ENCODE peak calls at places on chromosomes 16 and 17, in eight cellular contexts. A is HEK293T, R is putamen, I is GM10248, O is GM23248, V is neural progenitor cell, X is adrenal gland, Z is dorsolateral prefrontal cortex. L is an unnamed sample.

GRCh38 chr16:83738926-83739503 is 68.8 kb upstream of the HSBP1 start:
- DNase-seq in X (no peak), I (no peak), V (no peak), R (no peak), O (no peak), Z (no peak), A (no peak), L (peak)

GRCh38 chr16:6122401-6122800 is 1024.8 kb upstream of the EEF2KMT start:
- DNase-seq in A (no peak), V (peak), R (no peak), O (no peak), I (no peak), X (no peak), Z (no peak), L (no peak)

GRCh38 chr16:79100456-79100855 is 500.1 kb downstream of the MAF start:
- DNase-seq in V (no peak), R (no peak), I (no peak), A (no peak), O (no peak), Z (no peak), X (no peak), L (no peak)

GRCh38 chr16:57740423-57741071 is 5.0 kb downstream of the KATNB1 start:
- DNase-seq in Z (no peak), R (no peak), A (no peak), I (no peak), X (no peak), V (no peak), O (no peak), L (no peak)

GRCh38 chr16:11955713-11956123 is 9.3 kb upstream of the TNFRSF17 start:
- DNase-seq in Z (no peak), X (no peak), O (peak), A (no peak), I (no peak), V (no peak), R (no peak), L (peak)

GRCh38 chr17:69150333-69150732 is 8.6 kb upstream of the ABCA6 start:
- DNase-seq in V (no peak), I (no peak), X (no peak), R (no peak), O (no peak), A (no peak), Z (no peak), L (no peak)

GRCh38 chr16:74740795-74741304 is 33.8 kb downstream of the FA2H start:
- DNase-seq in Z (peak), R (peak), O (peak), V (no peak), I (no peak), A (no peak), X (peak), L (peak)

GRCh38 chr17:31918701-31919128 is 17.2 kb upstream of the UTP6 start:
- DNase-seq in Z (no peak), A (no peak), I (no peak), X (no peak), R (no peak), V (peak), O (no peak), L (peak)

GRCh38 chr17:248337-249235 is 67.1 kb upstream of the DOC2B start:
- DNase-seq in V (no peak), O (no peak), Z (no peak), R (no peak), A (no peak), X (peak), I (no peak), L (no peak)

GRCh38 chr17:6831662-6832263 is at the start of gene TEKT1:
- DNase-seq in V (peak), O (peak), X (peak), R (peak), I (peak), Z (peak), A (peak), L (peak)

GRCh38 chr16:88815227-88815626 is 3.5 kb upstream of the APRT start:
- DNase-seq in V (no peak), R (no peak), O (no peak), X (no peak), Z (no peak), A (no peak), I (no peak), L (no peak)

GRCh38 chr17:29718446-29719039 is 95.8 kb upstream of the CORO6 start:
- DNase-seq in X (no peak), I (no peak), O (no peak), Z (no peak), A (no peak), V (no peak), R (no peak), L (no peak)

GRCh38 chr17:58317421-58318064 is 11.1 kb downstream of the TSPOAP1 start:
- DNase-seq in X (peak), A (peak), V (peak), I (peak), O (peak), R (no peak), Z (no peak), L (peak)

GRCh38 chr16:8109510-8110369 is 480.6 kb downstream of the TMEM114 start:
- DNase-seq in V (no peak), A (no peak), X (no peak), I (no peak), O (no peak), Z (no peak), R (no peak), L (no peak)